ENCODE peak calls at places on chromosomes 7 and 10, in nine cellular contexts. I, L, D, H, O, M, C, F and T are unnamed samples. For H3K4me1, the result is how much of the 10 kb centered on the place peaks cover.

GRCh38 chr7:103065666-103066065 is 8.9 kb downstream of the FBXL13 start:
- DNase-seq in I (peak), L (peak), D (peak), H (peak), O (peak), M (peak), C (peak), F (peak), T (peak)

GRCh38 chr7:38506756-38507155 is 124.4 kb downstream of the AMPH start:
- DNase-seq in I (no peak), L (no peak), D (peak), H (no peak), O (no peak), M (no peak), C (no peak), F (no peak), T (no peak)

GRCh38 chr7:32164341-32164996 is 94.3 kb upstream of the PDE1C start:
- DNase-seq in I (peak), L (peak), D (peak), H (peak), O (peak), M (peak), C (peak), F (no peak), T (peak)

GRCh38 chr10:34235164-34235832 is 579.8 kb downstream of the PARD3 start:
- DNase-seq in I (no peak), L (no peak), D (peak), H (peak), O (peak), M (no peak), C (no peak), F (no peak), T (no peak)

GRCh38 chr10:84743483-84743882 is 415.1 kb downstream of the CCSER2 start:
- DNase-seq in I (peak), L (no peak), D (peak), H (peak), O (peak), M (peak), C (no peak), F (peak), T (no peak)

GRCh38 chr7:96397936-96398596 is 76.2 kb upstream of the SLC25A13 start:
- DNase-seq in I (no peak), L (no peak), D (peak), H (peak), O (no peak), M (no peak), C (peak), F (no peak), T (no peak)

GRCh38 chr10:78964952-78965633 is 103.7 kb upstream of the ZMIZ1 start:
- DNase-seq in I (no peak), L (peak), D (peak), H (peak), O (peak), M (peak), C (peak), F (no peak), T (peak)

GRCh38 chr10:71998840-71999194 is 34.6 kb downstream of the CHST3 start:
- DNase-seq in I (no peak), L (peak), D (peak), H (no peak), O (peak), M (no peak), C (no peak), F (no peak), T (peak)

GRCh38 chr10:128361487-128361886 is 235.3 kb upstream of the MKI67 start:
- DNase-seq in I (no peak), L (no peak), D (no peak), H (no peak), O (no peak), M (no peak), C (no peak), F (no peak), T (no peak)

GRCh38 chr7:117386125-117386709 is 41.1 kb downstream of the ASZ1 start:
- DNase-seq in I (no peak), L (no peak), D (peak), H (no peak), O (peak), M (no peak), C (no peak), F (no peak), T (no peak)

GRCh38 chr7:2273866-2274265 is 31.8 kb downstream of the NUDT1 start:
- DNase-seq in I (no peak), L (no peak), D (no peak), H (no peak), O (no peak), M (no peak), C (no peak), F (no peak), T (no peak)

GRCh38 chr7:33986951-33987948 is 81.9 kb downstream of the BMPER start:
- DNase-seq in I (no peak), L (no peak), D (peak), H (no peak), O (peak), M (peak), C (no peak), F (no peak), T (peak)

GRCh38 chr10:61313460-61313859 is 139.7 kb downstream of the TMEM26 start:
- DNase-seq in I (no peak), L (no peak), D (peak), H (no peak), O (no peak), M (no peak), C (no peak), F (no peak), T (no peak)

GRCh38 chr7:151732834-151733585 is 143.9 kb downstream of the PRKAG2 start:
- DNase-seq in I (no peak), L (no peak), D (no peak), H (no peak), O (no peak), M (no peak), C (no peak), F (no peak), T (no peak)

GRCh38 chr7:84524714-84525694 is 330.4 kb upstream of the SEMA3A start:
- DNase-seq in I (no peak), L (no peak), D (peak), H (no peak), O (peak), M (no peak), C (no peak), F (no peak), T (no peak)

GRCh38 chr7:129144095-129144833 is at the start of gene TSPAN33:
- DNase-seq in I (peak), L (peak), D (peak), H (peak), O (peak), M (peak), C (peak), F (peak), T (peak)

GRCh38 chr10:74032900-74033655 is 35.2 kb downstream of the VCL start:
- DNase-seq in I (no peak), L (no peak), D (no peak), H (no peak), O (peak), M (no peak), C (no peak), F (no peak), T (no peak)

GRCh38 chr10:119375574-119376265 is 166.8 kb downstream of the RGS10 start:
- DNase-seq in I (no peak), L (no peak), D (peak), H (no peak), O (no peak), M (no peak), C (peak), F (no peak), T (peak)

GRCh38 chr10:95456486-95456885 is 104.7 kb downstream of the SORBS1 start:
- DNase-seq in I (no peak), L (no peak), D (no peak), H (no peak), O (no peak), M (no peak), C (no peak), F (no peak), T (peak)

GRCh38 chr7:140121321-140121720 is 55.5 kb downstream of the KDM7A start:
- DNase-seq in I (no peak), L (no peak), D (no peak), H (no peak), O (no peak), M (no peak), C (no peak), F (no peak), T (no peak)

GRCh38 chr7:139853576-139854511 is 24.8 kb downstream of the TBXAS1 start:
- DNase-seq in I (no peak), L (no peak), D (peak), H (no peak), O (peak), M (no peak), C (no peak), F (no peak), T (no peak)

GRCh38 chr7:85172530-85172941 is 14.3 kb downstream of the SEMA3D start:
- DNase-seq in I (no peak), L (no peak), D (peak), H (no peak), O (no peak), M (no peak), C (no peak), F (no peak), T (no peak)

GRCh38 chr10:72328045-72328828 is 26.5 kb downstream of the DNAJB12 start:
- DNase-seq in I (no peak), L (peak), D (peak), H (peak), O (peak), M (no peak), C (peak), F (peak), T (peak)

GRCh38 chr10:43461950-43462349 is 25.0 kb downstream of the ZNF487 start:
- DNase-seq in I (peak), L (peak), D (peak), H (peak), O (peak), M (peak), C (peak), F (peak), T (peak)

GRCh38 chr10:112584276-112584675 is 137.3 kb downstream of the VTI1A start:
- DNase-seq in I (no peak), L (no peak), D (peak), H (no peak), O (peak), M (no peak), C (no peak), F (no peak), T (no peak)

GRCh38 chr10:505459-505858 is 184.0 kb downstream of the DIP2C start:
- DNase-seq in I (no peak), L (no peak), D (no peak), H (no peak), O (no peak), M (no peak), C (no peak), F (peak), T (no peak)

GRCh38 chr7:20439786-20440185 is 109.1 kb downstream of the ITGB8 start:
- DNase-seq in I (no peak), L (no peak), D (no peak), H (no peak), O (no peak), M (no peak), C (no peak), F (no peak), T (no peak)

GRCh38 chr7:37289781-37290180 is 158.9 kb downstream of the ELMO1 start:
- DNase-seq in I (no peak), L (peak), D (no peak), H (no peak), O (no peak), M (no peak), C (no peak), F (no peak), T (no peak)

GRCh38 chr10:62231805-62232204 is 36.8 kb downstream of the RTKN2 start:
- DNase-seq in I (no peak), L (no peak), D (no peak), H (no peak), O (peak), M (no peak), C (no peak), F (no peak), T (no peak)

GRCh38 chr7:46145412-46145811 is 224.3 kb upstream of the IGFBP3 start:
- DNase-seq in I (no peak), L (no peak), D (peak), H (peak), O (peak), M (no peak), C (peak), F (no peak), T (peak)

GRCh38 chr10:28496481-28496961 is 36.4 kb upstream of the WAC start:
- DNase-seq in I (no peak), L (no peak), D (no peak), H (no peak), O (peak), M (no peak), C (no peak), F (no peak), T (no peak)

GRCh38 chr10:110067960-110068770 is 60.4 kb downstream of the ADD3 start:
- DNase-seq in I (peak), L (no peak), D (peak), H (peak), O (no peak), M (no peak), C (peak), F (peak), T (no peak)

GRCh38 chr7:94266278-94266677 is 128.4 kb upstream of the COL1A2 start:
- DNase-seq in I (no peak), L (no peak), D (peak), H (no peak), O (no peak), M (no peak), C (no peak), F (no peak), T (peak)

DNA sequence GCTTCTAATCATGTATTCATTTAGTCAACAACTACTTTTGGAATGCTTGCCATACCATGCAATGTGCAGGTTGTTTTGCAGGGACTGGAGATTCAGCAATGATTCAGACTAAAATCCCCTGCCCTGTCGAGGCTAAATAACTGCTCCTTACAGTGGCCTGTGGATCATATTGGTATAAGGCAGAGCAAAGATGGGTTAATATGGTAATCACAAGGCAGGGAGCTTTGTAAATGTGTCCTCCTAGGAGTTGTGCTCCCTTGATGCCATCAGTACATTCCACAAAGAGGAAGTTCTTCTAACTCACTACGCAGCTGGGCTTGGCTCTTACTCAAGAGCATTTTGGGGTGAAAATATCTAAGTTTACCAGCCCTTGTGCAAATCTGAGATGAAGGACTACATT is 615 bp upstream of the IFIT2 start:
- DNase-seq in I (no peak), L (no peak), D (peak), H (no peak), O (peak), M (no peak), C (no peak), F (peak), T (no peak)
- TF ChIP-seq EZH2phosphoT487 in I (no peak), L (no peak), D (no peak), H (no peak), O (no peak), M (no peak), C (no peak), F (no peak), T (no peak)

GRCh38 chr7:111568870-111569462 is 6.7 kb upstream of the IMMP2L start:
- DNase-seq in I (no peak), L (no peak), D (no peak), H (no peak), O (no peak), M (no peak), C (no peak), F (peak), T (no peak)
- H3K4me2 ChIP-seq in I (no peak), L (no peak), D (no peak), H (no peak), O (no peak), M (no peak), C (no peak), F (peak), T (no peak)

DNA sequence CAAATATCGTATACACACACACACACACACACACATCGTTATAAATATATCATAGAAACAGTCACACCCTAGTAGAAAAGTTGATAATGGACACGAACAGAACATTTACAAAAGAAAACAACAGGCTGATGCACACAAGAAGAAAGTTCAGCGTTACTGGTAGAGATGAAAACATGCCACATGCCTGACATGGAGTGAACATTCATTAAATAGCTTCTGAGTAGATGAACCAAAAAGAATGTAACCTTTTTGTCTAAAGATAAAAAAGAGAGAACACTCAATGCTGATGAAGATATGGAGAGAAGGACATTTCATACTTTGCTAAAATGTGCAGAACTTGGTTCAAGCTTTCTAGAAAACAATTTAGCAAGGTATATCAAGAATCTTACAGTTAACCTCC is 173.4 kb upstream of the KLF14 start:
- DNase-seq in I (no peak), L (no peak), D (no peak), H (no peak), O (peak), M (no peak), C (no peak), F (no peak), T (no peak)
- H3K4me1 ChIP-seq in I (under half), L (under half), D (half or more), H (under half), O (half or more), M (half or more), C (under half), F (under half), T (under half)

GRCh38 chr7:156764016-156764669 is 123.6 kb downstream of the RNF32 start:
- DNase-seq in I (no peak), L (peak), D (peak), H (peak), O (peak), M (peak), C (peak), F (no peak), T (peak)
- TF ChIP-seq EZH2phosphoT487 in I (no peak), L (no peak), D (no peak), H (no peak), O (no peak), M (no peak), C (no peak), F (no peak), T (no peak)

DNA sequence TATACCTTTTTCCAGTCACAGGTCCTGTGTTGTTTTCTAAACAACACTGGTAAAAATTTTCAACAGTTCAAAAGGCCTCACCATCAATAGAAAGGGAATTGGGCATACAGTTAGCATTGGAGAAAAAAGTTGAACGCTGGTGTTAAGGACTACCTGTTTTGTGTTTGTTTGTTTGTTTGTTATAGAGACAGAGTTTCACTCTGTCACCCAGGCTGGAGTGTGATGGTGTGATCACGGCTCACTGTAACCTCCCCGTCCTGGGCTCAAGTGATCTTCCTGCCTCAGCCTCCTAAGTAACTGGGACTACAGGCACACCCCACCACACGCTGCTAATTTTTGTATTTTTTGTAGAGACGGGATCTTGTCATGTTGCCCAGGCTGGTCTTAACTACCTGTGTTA is 306.1 kb downstream of the PRPF18 start:
- DNase-seq in I (no peak), L (no peak), D (no peak), H (no peak), O (no peak), M (no peak), C (no peak), F (no peak), T (no peak)
- H3K4me2 ChIP-seq in I (no peak), L (peak), D (peak), H (peak), O (peak), M (no peak), C (no peak), F (no peak), T (no peak)